ENCODE peak calls at places on chromosomes 7 and 10, in four cellular contexts. S is HCT116, N is body of pancreas, F is endothelial cell of umbilical vein. T is an unnamed sample. For H3K4me1, the result is how much of the 10 kb centered on the place peaks cover.

GRCh38 chr7:140003913-140004382 is 58.8 kb downstream of the PARP12 start:
- DNase-seq in S (peak), N (peak), F (peak), T (no peak)

GRCh38 chr7:100682991-100683658 is 9.6 kb downstream of the GNB2 start:
- DNase-seq in S (no peak), N (peak), F (no peak), T (no peak)

GRCh38 chr10:94042001-94042813 is 48.5 kb downstream of the PLCE1 start:
- DNase-seq in S (peak), N (no peak), F (no peak), T (no peak)

GRCh38 chr10:120478401-120478800 is 21.4 kb downstream of the PLPP4 start:
- DNase-seq in S (no peak), N (no peak), F (no peak), T (no peak)

GRCh38 chr7:30470163-30470770 is 8.3 kb downstream of the NOD1 start:
- DNase-seq in S (no peak), N (no peak), F (peak), T (no peak)

GRCh38 chr7:34222722-34223121 is 317.4 kb downstream of the BMPER start:
- DNase-seq in S (no peak), N (no peak), F (no peak), T (no peak)

GRCh38 chr7:121102619-121103018 is 114.1 kb downstream of the CPED1 start:
- DNase-seq in S (no peak), N (no peak), F (no peak), T (no peak)

GRCh38 chr7:39501358-39501757 is 64.8 kb upstream of the YAE1 start:
- DNase-seq in S (no peak), N (no peak), F (no peak), T (no peak)

GRCh38 chr10:23069019-23069665 is 26.2 kb upstream of the MSRB2 start:
- DNase-seq in S (no peak), N (no peak), F (no peak), T (no peak)

GRCh38 chr10:17075510-17075909 is 54.1 kb downstream of the CUBN start:
- DNase-seq in S (no peak), N (no peak), F (peak), T (no peak)

GRCh38 chr7:102992820-102993531 is 80.2 kb downstream of the LRRC17 start:
- DNase-seq in S (peak), N (peak), F (peak), T (no peak)

GRCh38 chr7:134750083-134751062 is 29.1 kb upstream of the CALD1 start:
- DNase-seq in S (peak), N (peak), F (peak), T (peak)

GRCh38 chr7:21984042-21984441 is 38.3 kb upstream of the CDCA7L start:
- DNase-seq in S (no peak), N (no peak), F (no peak), T (no peak)

GRCh38 chr10:49781247-49781646 is 19.1 kb upstream of the OGDHL start:
- DNase-seq in S (no peak), N (no peak), F (no peak), T (no peak)

GRCh38 chr10:17348111-17349008 is 106.0 kb downstream of the ST8SIA6 start:
- DNase-seq in S (peak), N (peak), F (peak), T (no peak)

GRCh38 chr10:118471863-118472262 is 123.6 kb downstream of the PRLHR start:
- DNase-seq in S (no peak), N (no peak), F (no peak), T (no peak)

GRCh38 chr10:120732067-120732466 is 119.1 kb upstream of the WDR11 start:
- DNase-seq in S (peak), N (no peak), F (peak), T (no peak)

GRCh38 chr7:37408241-37408884 is 40.3 kb downstream of the ELMO1 start:
- DNase-seq in S (no peak), N (no peak), F (peak), T (no peak)

GRCh38 chr10:63247771-63248170 is 114.6 kb downstream of the NRBF2 start:
- DNase-seq in S (no peak), N (no peak), F (peak), T (no peak)

GRCh38 chr7:150685219-150686029 is at the start of gene GIMAP2:
- DNase-seq in S (no peak), N (no peak), F (peak), T (no peak)

GRCh38 chr7:26195867-26196266 is 4.7 kb downstream of the HNRNPA2B1 start:
- DNase-seq in S (no peak), N (no peak), F (no peak), T (no peak)

GRCh38 chr7:26197153-26198115 is 3.1 kb downstream of the HNRNPA2B1 start:
- DNase-seq in S (no peak), N (no peak), F (no peak), T (no peak)

GRCh38 chr7:26196305-26196704 is 4.2 kb downstream of the HNRNPA2B1 start:
- DNase-seq in S (no peak), N (no peak), F (no peak), T (no peak)

GRCh38 chr7:26193432-26194206 is 6.9 kb downstream of the HNRNPA2B1 start:
- DNase-seq in S (no peak), N (no peak), F (no peak), T (no peak)

DNA sequence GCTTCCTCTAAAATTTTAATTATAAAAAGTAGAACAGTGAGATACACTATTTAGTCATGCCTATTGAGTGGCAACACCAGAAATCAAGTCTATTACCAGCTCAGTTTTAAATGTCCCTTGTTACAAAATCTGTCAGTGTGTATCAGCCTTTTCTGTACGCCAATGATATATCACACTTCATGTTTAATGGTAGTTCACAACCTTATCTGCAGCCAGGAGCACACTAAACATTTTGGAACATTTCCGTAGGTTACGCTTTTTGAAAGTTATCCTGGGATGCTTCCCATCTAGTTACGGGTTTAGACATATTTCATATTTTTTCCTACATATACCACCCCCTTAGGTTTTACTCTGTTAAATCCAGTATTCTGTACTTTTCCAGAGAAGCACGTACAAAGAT is 5.4 kb downstream of the HNRNPA2B1 start:
- DNase-seq in S (no peak), N (no peak), F (no peak), T (no peak)
- H3K4me1 ChIP-seq in S (under half), N (half or more), F (under half), T (half or more)

GRCh38 chr10:130189466-130190064 is 53.4 kb downstream of the GLRX3 start:
- DNase-seq in S (no peak), N (no peak), F (no peak), T (no peak)

GRCh38 chr10:130190065-130190736 is 54.0 kb downstream of the GLRX3 start:
- DNase-seq in S (peak), N (peak), F (peak), T (peak)

GRCh38 chr10:130190737-130191115 is 54.5 kb downstream of the GLRX3 start:
- DNase-seq in S (no peak), N (no peak), F (no peak), T (no peak)

GRCh38 chr10:130185591-130185990 is 49.4 kb downstream of the GLRX3 start:
- DNase-seq in S (no peak), N (no peak), F (no peak), T (no peak)

GRCh38 chr10:130188195-130189175 is 52.3 kb downstream of the GLRX3 start:
- DNase-seq in S (no peak), N (no peak), F (no peak), T (no peak)
- H3K27ac ChIP-seq in S (no peak), N (no peak), F (no peak), T (no peak)

GRCh38 chr7:29329686-29330085 is 135.1 kb downstream of the CHN2 start:
- DNase-seq in S (no peak), N (no peak), F (no peak), T (no peak)

GRCh38 chr7:29327455-29327854 is 132.9 kb downstream of the CHN2 start:
- DNase-seq in S (no peak), N (no peak), F (no peak), T (no peak)

GRCh38 chr7:29330136-29330535 is 135.6 kb downstream of the CHN2 start:
- DNase-seq in S (no peak), N (no peak), F (no peak), T (no peak)

GRCh38 chr7:29328050-29328449 is 133.5 kb downstream of the CHN2 start:
- DNase-seq in S (no peak), N (no peak), F (no peak), T (no peak)

GRCh38 chr7:29328811-29329210 is 134.2 kb downstream of the CHN2 start:
- DNase-seq in S (no peak), N (no peak), F (no peak), T (no peak)
- H3K4me1 ChIP-seq in S (under half), N (half or more), F (under half), T (under half)

DNA sequence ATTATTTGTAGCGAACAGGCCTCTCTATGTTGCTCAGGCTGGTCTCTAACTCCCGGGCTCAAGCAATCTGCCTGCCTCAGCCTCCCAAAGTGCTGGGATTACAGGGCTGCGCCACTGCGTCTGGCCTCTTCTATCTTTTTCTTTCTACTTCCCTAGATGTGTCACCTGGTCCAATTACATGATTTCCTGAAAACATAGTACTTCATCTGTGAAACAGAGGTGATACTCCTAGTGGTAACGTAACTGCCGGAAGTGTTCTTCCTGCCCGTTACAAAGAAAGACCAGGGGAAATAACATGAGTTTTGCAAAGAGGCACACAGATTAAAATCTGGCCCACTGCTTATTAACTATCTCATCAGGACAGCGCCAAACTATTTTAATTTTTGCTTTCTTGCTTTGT is 18.4 kb upstream of the HGF start:
- DNase-seq in S (no peak), N (no peak), F (no peak), T (no peak)
- H3K27ac ChIP-seq in S (no peak), N (no peak), F (no peak), T (no peak)

DNA sequence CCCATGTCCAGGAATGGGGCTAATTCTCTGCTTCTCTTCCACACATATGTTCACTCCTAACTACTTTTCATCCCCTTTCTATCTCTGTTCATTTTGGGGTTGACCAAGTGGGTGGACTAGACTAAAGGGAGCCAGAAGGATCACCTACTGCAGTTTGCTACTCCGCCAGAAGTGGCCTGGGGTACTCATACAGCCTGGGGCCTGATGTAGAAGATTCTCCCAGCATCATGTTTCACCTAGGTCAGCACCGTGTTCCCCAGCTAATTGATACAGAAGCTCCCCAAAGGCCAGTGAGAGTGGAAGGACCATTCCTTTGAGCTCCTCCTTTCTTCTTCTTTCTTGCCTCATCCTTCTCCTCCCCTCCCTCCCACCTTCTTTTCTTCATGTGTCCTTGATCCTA is 19.6 kb upstream of the IFRD1 start:
- DNase-seq in S (no peak), N (no peak), F (no peak), T (no peak)
- H3K4me1 ChIP-seq in S (under half), N (under half), F (under half), T (under half)

GRCh38 chr7:157235357-157236018 is 96.8 kb downstream of the UBE3C start:
- DNase-seq in S (no peak), N (no peak), F (peak), T (no peak)

GRCh38 chr7:157238087-157238486 is 98.7 kb upstream of the DNAJB6 start:
- DNase-seq in S (no peak), N (no peak), F (no peak), T (no peak)

GRCh38 chr7:157228864-157229422 is 90.2 kb downstream of the UBE3C start:
- DNase-seq in S (no peak), N (no peak), F (peak), T (no peak)

GRCh38 chr7:157233677-157234076 is 95.0 kb downstream of the UBE3C start:
- DNase-seq in S (no peak), N (no peak), F (no peak), T (no peak)

GRCh38 chr7:157234271-157234670 is 95.5 kb downstream of the UBE3C start:
- DNase-seq in S (no peak), N (no peak), F (no peak), T (no peak)
- H3K27ac ChIP-seq in S (no peak), N (no peak), F (no peak), T (no peak)

DNA sequence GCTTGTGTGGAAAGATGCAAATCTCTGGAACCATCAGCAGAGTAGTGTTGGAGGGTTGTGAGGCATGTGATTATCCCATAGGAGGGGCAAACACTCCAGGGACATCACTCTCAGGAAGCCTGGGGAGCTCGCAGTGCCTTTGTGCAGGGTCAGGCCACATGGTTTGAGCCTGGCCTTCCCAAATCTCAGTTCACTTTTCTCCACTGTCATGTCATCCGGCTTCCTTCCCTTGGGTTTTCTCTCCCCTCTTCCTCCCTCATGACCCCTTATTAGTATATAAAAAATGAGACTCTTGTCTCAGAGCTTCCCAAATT is 20.4 kb downstream of the TSPAN14 start:
- DNase-seq in S (no peak), N (no peak), F (no peak), T (no peak)
- H3K4me1 ChIP-seq in S (under half), N (under half), F (half or more), T (half or more)

GRCh38 chr7:1196950-1197349 is 35.7 kb upstream of the UNCX start:
- DNase-seq in S (no peak), N (no peak), F (no peak), T (no peak)
- H3K27ac ChIP-seq in S (no peak), N (no peak), F (no peak), T (no peak)

DNA sequence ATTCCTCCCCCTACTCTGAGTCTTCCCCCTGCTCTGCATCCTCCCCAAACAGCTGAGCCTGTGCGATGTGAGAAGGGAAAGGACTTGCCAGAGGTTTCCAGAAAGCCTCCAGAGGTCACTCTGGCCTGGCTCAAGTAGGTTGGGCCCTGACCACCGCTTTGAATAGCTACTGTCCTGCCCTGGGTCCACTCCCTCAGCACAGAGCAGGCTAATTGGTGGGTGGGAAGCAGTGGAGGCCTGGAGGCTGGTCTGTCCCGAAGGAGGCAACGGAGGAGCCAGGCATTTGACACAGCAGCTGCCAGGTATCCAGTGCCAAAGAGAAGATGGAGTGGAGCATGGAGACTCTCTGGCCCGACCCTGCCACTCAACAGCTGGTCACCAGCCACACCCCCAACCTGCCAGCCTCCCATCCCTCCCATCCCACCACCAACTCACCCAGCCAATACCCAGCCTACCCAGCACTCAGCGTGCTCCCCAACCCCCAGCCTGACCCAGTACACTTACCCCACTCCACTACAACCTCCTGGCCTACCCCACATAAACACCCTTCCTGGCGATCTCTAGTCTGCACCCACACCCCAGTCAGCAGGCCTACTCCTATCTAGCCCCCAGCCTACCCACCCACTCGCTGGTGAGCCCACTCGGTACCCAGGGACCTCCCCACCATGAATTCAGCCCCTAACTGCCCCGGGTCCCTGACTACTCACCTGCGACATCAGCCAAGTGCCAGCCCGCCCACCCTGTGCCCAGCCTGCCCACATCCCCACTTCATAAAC is 64.7 kb upstream of the COL13A1 start:
- DNase-seq in S (no peak), N (no peak), F (no peak), T (no peak)
- H3K4me1 ChIP-seq in S (under half), N (under half), F (under half), T (under half)

T was measured in CD8-positive, alpha-beta memory T cell.